ENCODE peak calls at places on chromosomes 16 and 17, in eight cellular contexts. One of them, this sample, is unnamed.

GRCh38 chr16:11759163-11759834 is 16.6 kb upstream of the TXNDC11 start:
- DNase-seq in stomach: peak
- DNase-seq in activated naive CD4-positive, alpha-beta T cell: no peak
- DNase-seq in AG04450: no peak
- DNase-seq in GM06990: no peak
- DNase-seq in Calu3: peak
- DNase-seq in heart left ventricle: no peak
- DNase-seq in iris pigment epithelial cell: no peak
- DNase-seq in this sample: no peak

GRCh38 chr17:47273245-47273644 is 19.6 kb downstream of the ITGB3 start:
- DNase-seq in AG04450: no peak
- DNase-seq in iris pigment epithelial cell: no peak
- DNase-seq in heart left ventricle: no peak
- DNase-seq in activated naive CD4-positive, alpha-beta T cell: no peak
- DNase-seq in stomach: no peak
- DNase-seq in Calu3: no peak
- DNase-seq in GM06990: no peak
- DNase-seq in this sample: no peak

GRCh38 chr17:70021726-70022125 is 53.3 kb upstream of the KCNJ16 start:
- DNase-seq in AG04450: no peak
- DNase-seq in activated naive CD4-positive, alpha-beta T cell: no peak
- DNase-seq in iris pigment epithelial cell: no peak
- DNase-seq in heart left ventricle: no peak
- DNase-seq in stomach: no peak
- DNase-seq in GM06990: no peak
- DNase-seq in Calu3: no peak
- DNase-seq in this sample: no peak

GRCh38 chr16:60261425-60261824 is 1527.3 kb upstream of the GOT2 start:
- DNase-seq in heart left ventricle: no peak
- DNase-seq in GM06990: no peak
- DNase-seq in Calu3: no peak
- DNase-seq in activated naive CD4-positive, alpha-beta T cell: no peak
- DNase-seq in iris pigment epithelial cell: no peak
- DNase-seq in stomach: no peak
- DNase-seq in AG04450: no peak
- DNase-seq in this sample: no peak

GRCh38 chr17:4032245-4032644 is 68.0 kb upstream of the ATP2A3 start:
- DNase-seq in activated naive CD4-positive, alpha-beta T cell: no peak
- DNase-seq in iris pigment epithelial cell: no peak
- DNase-seq in stomach: no peak
- DNase-seq in AG04450: no peak
- DNase-seq in Calu3: no peak
- DNase-seq in heart left ventricle: no peak
- DNase-seq in GM06990: no peak
- DNase-seq in this sample: no peak

GRCh38 chr17:19002805-19003542 is 1.6 kb downstream of the FAM83G start:
- DNase-seq in stomach: no peak
- DNase-seq in heart left ventricle: no peak
- DNase-seq in activated naive CD4-positive, alpha-beta T cell: no peak
- DNase-seq in GM06990: no peak
- DNase-seq in iris pigment epithelial cell: peak
- DNase-seq in Calu3: no peak
- DNase-seq in AG04450: no peak
- DNase-seq in this sample: no peak

GRCh38 chr17:30905742-30906100 is 317 bp downstream of the TEFM start:
- DNase-seq in stomach: no peak
- DNase-seq in Calu3: no peak
- DNase-seq in heart left ventricle: no peak
- DNase-seq in GM06990: peak
- DNase-seq in activated naive CD4-positive, alpha-beta T cell: no peak
- DNase-seq in AG04450: no peak
- DNase-seq in iris pigment epithelial cell: no peak
- DNase-seq in this sample: no peak

GRCh38 chr17:83050651-83051422 is 28.6 kb upstream of the METRNL start:
- DNase-seq in heart left ventricle: no peak
- DNase-seq in Calu3: peak
- DNase-seq in stomach: no peak
- DNase-seq in activated naive CD4-positive, alpha-beta T cell: no peak
- DNase-seq in iris pigment epithelial cell: no peak
- DNase-seq in AG04450: no peak
- DNase-seq in GM06990: no peak
- DNase-seq in this sample: no peak

GRCh38 chr16:54932737-54933254 is 2.1 kb downstream of the IRX5 start:
- DNase-seq in AG04450: no peak
- DNase-seq in GM06990: no peak
- DNase-seq in activated naive CD4-positive, alpha-beta T cell: no peak
- DNase-seq in stomach: no peak
- DNase-seq in heart left ventricle: no peak
- DNase-seq in iris pigment epithelial cell: no peak
- DNase-seq in Calu3: no peak
- DNase-seq in this sample: no peak

GRCh38 chr16:23694707-23695373 is 16.2 kb downstream of the PLK1 start:
- DNase-seq in GM06990: peak
- DNase-seq in heart left ventricle: no peak
- DNase-seq in activated naive CD4-positive, alpha-beta T cell: no peak
- DNase-seq in AG04450: no peak
- DNase-seq in iris pigment epithelial cell: peak
- DNase-seq in Calu3: no peak
- DNase-seq in stomach: no peak
- DNase-seq in this sample: no peak

GRCh38 chr17:69732272-69732671 is 317.8 kb downstream of the MAP2K6 start:
- DNase-seq in iris pigment epithelial cell: peak
- DNase-seq in GM06990: no peak
- DNase-seq in Calu3: no peak
- DNase-seq in heart left ventricle: no peak
- DNase-seq in activated naive CD4-positive, alpha-beta T cell: no peak
- DNase-seq in AG04450: peak
- DNase-seq in stomach: no peak
- DNase-seq in this sample: no peak

GRCh38 chr16:89599451-89599858 is 14.0 kb upstream of the DPEP1 start:
- DNase-seq in iris pigment epithelial cell: no peak
- DNase-seq in Calu3: peak
- DNase-seq in stomach: no peak
- DNase-seq in GM06990: no peak
- DNase-seq in activated naive CD4-positive, alpha-beta T cell: no peak
- DNase-seq in heart left ventricle: no peak
- DNase-seq in AG04450: no peak
- DNase-seq in this sample: no peak

GRCh38 chr17:78534492-78535284 is 42.5 kb downstream of the DNAH17 start:
- DNase-seq in iris pigment epithelial cell: no peak
- DNase-seq in GM06990: no peak
- DNase-seq in heart left ventricle: no peak
- DNase-seq in stomach: no peak
- DNase-seq in Calu3: no peak
- DNase-seq in AG04450: no peak
- DNase-seq in activated naive CD4-positive, alpha-beta T cell: no peak
- DNase-seq in this sample: no peak

GRCh38 chr17:18314059-18314730 is 599 bp downstream of the TOP3A start:
- DNase-seq in stomach: no peak
- DNase-seq in GM06990: no peak
- DNase-seq in AG04450: no peak
- DNase-seq in activated naive CD4-positive, alpha-beta T cell: no peak
- DNase-seq in Calu3: no peak
- DNase-seq in iris pigment epithelial cell: peak
- DNase-seq in heart left ventricle: no peak
- DNase-seq in this sample: no peak

GRCh38 chr16:89099905-89100304 is 6.3 kb downstream of the ACSF3 start:
- DNase-seq in stomach: no peak
- DNase-seq in Calu3: no peak
- DNase-seq in heart left ventricle: no peak
- DNase-seq in GM06990: no peak
- DNase-seq in activated naive CD4-positive, alpha-beta T cell: no peak
- DNase-seq in AG04450: no peak
- DNase-seq in iris pigment epithelial cell: peak
- DNase-seq in this sample: no peak

GRCh38 chr17:47423406-47424295 is 99.9 kb downstream of the EFCAB13 start:
- DNase-seq in heart left ventricle: no peak
- DNase-seq in activated naive CD4-positive, alpha-beta T cell: no peak
- DNase-seq in AG04450: no peak
- DNase-seq in GM06990: peak
- DNase-seq in stomach: peak
- DNase-seq in Calu3: peak
- DNase-seq in iris pigment epithelial cell: peak
- DNase-seq in this sample: no peak

GRCh38 chr17:52106638-52107261 is 51.8 kb downstream of the CA10 start:
- DNase-seq in activated naive CD4-positive, alpha-beta T cell: no peak
- DNase-seq in iris pigment epithelial cell: peak
- DNase-seq in GM06990: no peak
- DNase-seq in stomach: peak
- DNase-seq in heart left ventricle: peak
- DNase-seq in Calu3: peak
- DNase-seq in AG04450: no peak
- DNase-seq in this sample: peak

GRCh38 chr16:65572156-65572555 is 450.3 kb upstream of the CDH11 start:
- DNase-seq in AG04450: no peak
- DNase-seq in stomach: no peak
- DNase-seq in iris pigment epithelial cell: peak
- DNase-seq in heart left ventricle: no peak
- DNase-seq in activated naive CD4-positive, alpha-beta T cell: no peak
- DNase-seq in GM06990: no peak
- DNase-seq in Calu3: no peak
- DNase-seq in this sample: peak

GRCh38 chr17:46791531-46791930 is 27.0 kb downstream of the WNT3 start:
- DNase-seq in activated naive CD4-positive, alpha-beta T cell: no peak
- DNase-seq in AG04450: no peak
- DNase-seq in iris pigment epithelial cell: no peak
- DNase-seq in stomach: no peak
- DNase-seq in heart left ventricle: no peak
- DNase-seq in GM06990: no peak
- DNase-seq in Calu3: no peak
- DNase-seq in this sample: no peak

GRCh38 chr17:58084317-58084981 is 1.2 kb downstream of the DYNLL2 start:
- DNase-seq in Calu3: peak
- DNase-seq in stomach: peak
- DNase-seq in AG04450: no peak
- DNase-seq in activated naive CD4-positive, alpha-beta T cell: no peak
- DNase-seq in heart left ventricle: no peak
- DNase-seq in GM06990: peak
- DNase-seq in iris pigment epithelial cell: peak
- DNase-seq in this sample: peak

GRCh38 chr16:3235856-3236669 is 1.1 kb upstream of the ZNF200 start:
- DNase-seq in activated naive CD4-positive, alpha-beta T cell: no peak
- DNase-seq in iris pigment epithelial cell: no peak
- DNase-seq in heart left ventricle: peak
- DNase-seq in stomach: peak
- DNase-seq in Calu3: no peak
- DNase-seq in AG04450: no peak
- DNase-seq in GM06990: no peak
- DNase-seq in this sample: no peak

GRCh38 chr16:65876624-65877023 is 489.9 kb upstream of the CDH5 start:
- DNase-seq in AG04450: no peak
- DNase-seq in stomach: no peak
- DNase-seq in Calu3: no peak
- DNase-seq in heart left ventricle: no peak
- DNase-seq in GM06990: no peak
- DNase-seq in iris pigment epithelial cell: no peak
- DNase-seq in activated naive CD4-positive, alpha-beta T cell: no peak
- DNase-seq in this sample: no peak